ENCODE peak calls at places on chromosomes 5 and 9, in seven cellular contexts. B is HTR-8/SVneo; H is HEK293T; Y is stimulated activated CD4-positive, alpha-beta T cell treated with anti-CD3 and anti-CD28 coated beads, Interleukin-15, amount 100 ng/mL, for 1 hour; C is natural killer cell; N is A673; E is progenitor cell of endocrine pancreas. Q is an unnamed sample.

GRCh38 chr5:143318833-143319232 is 84.7 kb downstream of the NR3C1 start:
- DNase-seq in B (no peak), H (no peak), Y (no peak), C (no peak), N (no peak), E (no peak), Q (peak; percentile 15)

GRCh38 chr5:149583394-149583793 is 2.1 kb downstream of the ARHGEF37 start:
- DNase-seq in B (no peak), H (no peak), Y (no peak), C (no peak), N (no peak), E (no peak), Q (peak; percentile 80)

GRCh38 chr5:10902145-10902544 is 141.1 kb upstream of the DAP start:
- DNase-seq in B (no peak), H (no peak), Y (no peak), C (no peak), N (no peak), E (no peak), Q (no peak)

GRCh38 chr9:136110082-136111061 is 8.3 kb downstream of the TMEM250 start:
- DNase-seq in B (no peak), H (no peak), Y (no peak), C (no peak), N (no peak), E (no peak), Q (no peak)

GRCh38 chr9:130701059-130702022 is 7.8 kb downstream of the EXOSC2 start:
- DNase-seq in B (peak; percentile 60), H (peak; percentile 79), Y (peak; percentile 57), C (peak; percentile 64), N (peak; percentile 85), E (peak; percentile 82), Q (peak; percentile 84)

GRCh38 chr5:36457511-36458260 is 148.7 kb upstream of the SLC1A3 start:
- DNase-seq in B (no peak), H (no peak), Y (no peak), C (no peak), N (no peak), E (no peak), Q (no peak)

GRCh38 chr5:112270299-112271293 is 148.5 kb downstream of the EPB41L4A start:
- DNase-seq in B (no peak), H (no peak), Y (no peak), C (no peak), N (no peak), E (no peak), Q (peak; percentile 17)

GRCh38 chr5:179273441-179274145 is 71.7 kb downstream of the ADAMTS2 start:
- DNase-seq in B (no peak), H (no peak), Y (no peak), C (no peak), N (no peak), E (no peak), Q (no peak)

GRCh38 chr9:81128701-81129100 is 560.6 kb downstream of the TLE1 start:
- DNase-seq in B (no peak), H (no peak), Y (no peak), C (no peak), N (no peak), E (no peak), Q (no peak)

GRCh38 chr5:176927562-176927961 is 28.4 kb upstream of the HK3 start:
- DNase-seq in B (no peak), H (no peak), Y (no peak), C (no peak), N (no peak), E (no peak), Q (no peak)

GRCh38 chr5:7897014-7897600 is 28.2 kb downstream of the MTRR start:
- DNase-seq in B (peak; percentile 59), H (peak; percentile 40), Y (no peak), C (no peak), N (peak; percentile 71), E (no peak), Q (no peak)

GRCh38 chr5:143659614-143660238 is 152.2 kb upstream of the HMHB1 start:
- DNase-seq in B (no peak), H (no peak), Y (no peak), C (no peak), N (no peak), E (no peak), Q (peak; percentile 52)

GRCh38 chr5:87418506-87418905 is 5.8 kb upstream of the CCNH start:
- DNase-seq in B (no peak), H (no peak), Y (no peak), C (no peak), N (no peak), E (no peak), Q (no peak)

GRCh38 chr5:142053434-142054253 is 40.8 kb upstream of the GNPDA1 start:
- DNase-seq in B (peak; percentile 55), H (no peak), Y (no peak), C (no peak), N (peak; percentile 98), E (no peak), Q (no peak)

GRCh38 chr9:122446819-122447484 is 30.8 kb downstream of the OR1J1 start:
- DNase-seq in B (no peak), H (no peak), Y (no peak), C (no peak), N (no peak), E (no peak), Q (no peak)

GRCh38 chr9:77170991-77171699 is 6.2 kb upstream of the VPS13A start:
- DNase-seq in B (no peak), H (no peak), Y (no peak), C (no peak), N (no peak), E (no peak), Q (peak; percentile 94)

GRCh38 chr9:128715436-128715750 is 8.5 kb downstream of the ZDHHC12 start:
- DNase-seq in B (no peak), H (no peak), Y (no peak), C (no peak), N (no peak), E (no peak), Q (no peak)

GRCh38 chr9:87840126-87840525 is 42.6 kb upstream of the SPATA31E1 start:
- DNase-seq in B (no peak), H (no peak), Y (no peak), C (no peak), N (no peak), E (no peak), Q (no peak)

GRCh38 chr5:65867509-65868195 is 58.7 kb upstream of the ERBIN start:
- DNase-seq in B (no peak), H (no peak), Y (no peak), C (no peak), N (no peak), E (no peak), Q (peak; percentile 23)

GRCh38 chr5:3944930-3945329 is 349.3 kb downstream of the IRX1 start:
- DNase-seq in B (no peak), H (no peak), Y (no peak), C (no peak), N (no peak), E (no peak), Q (no peak)

GRCh38 chr5:148816822-148817221 is 9.6 kb upstream of the ADRB2 start:
- DNase-seq in B (no peak), H (no peak), Y (no peak), C (no peak), N (no peak), E (no peak), Q (no peak)

GRCh38 chr5:115497200-115497599 is 47.4 kb downstream of the FEM1C start:
- DNase-seq in B (no peak), H (no peak), Y (no peak), C (no peak), N (no peak), E (no peak), Q (no peak)

GRCh38 chr5:179229331-179229761 is 115.9 kb downstream of the ADAMTS2 start:
- DNase-seq in B (no peak), H (no peak), Y (no peak), C (no peak), N (no peak), E (no peak), Q (no peak)

GRCh38 chr5:1561402-1561929 is 37.7 kb upstream of the LPCAT1 start:
- DNase-seq in B (no peak), H (no peak), Y (no peak), C (no peak), N (no peak), E (no peak), Q (no peak)

GRCh38 chr5:129077433-129078075 is 17.0 kb upstream of the ISOC1 start:
- DNase-seq in B (no peak), H (no peak), Y (no peak), C (no peak), N (no peak), E (no peak), Q (no peak)

GRCh38 chr9:36148652-36149051 is 12.1 kb downstream of the GLIPR2 start:
- DNase-seq in B (peak; percentile 97), H (no peak), Y (no peak), C (peak; percentile 72), N (peak; percentile 48), E (no peak), Q (peak; percentile 57)

GRCh38 chr5:143986567-143987242 is 174.7 kb downstream of the HMHB1 start:
- DNase-seq in B (no peak), H (no peak), Y (no peak), C (no peak), N (peak; percentile 32), E (no peak), Q (peak; percentile 69)

GRCh38 chr5:5622806-5623205 is 200.3 kb downstream of the ICE1 start:
- DNase-seq in B (no peak), H (no peak), Y (no peak), C (no peak), N (no peak), E (no peak), Q (no peak)

Q was measured in NCI-H69.